ENCODE peak calls at places on chromosomes 11 and 22, in seven cellular contexts. P is GM12865, K is mucosa of descending colon, C is pancreas, Z is AG10803, D is brain microvascular endothelial cell, A is AG09309. W is an unnamed sample.
A peak's percentile ranks its signal among the peaks of the same experiment; 100 is the strongest.

GRCh38 chr22:42648368-42649260 is 578 bp downstream of the CYB5R3 start:
- DNase-seq in Z (peak; percentile 51), D (no peak), P (peak; percentile 62), C (peak; percentile 78), K (peak; percentile 90), A (no peak), W (peak; percentile 64)

GRCh38 chr11:1763336-1763795 is 361 bp downstream of the CTSD start:
- DNase-seq in C (no peak), D (no peak), P (no peak), Z (no peak), K (peak; percentile 69), A (no peak), W (no peak)

GRCh38 chr11:27507561-27508322 is 1.2 kb upstream of the LIN7C start:
- DNase-seq in A (no peak), D (no peak), Z (peak; percentile 24), K (no peak), C (no peak), P (no peak), W (no peak)

GRCh38 chr11:46149342-46149741 is 28.1 kb upstream of the PHF21A start:
- DNase-seq in P (no peak), C (no peak), D (no peak), A (no peak), Z (no peak), K (no peak), W (no peak)

GRCh38 chr11:44622190-44622650 is 56.8 kb downstream of the CD82 start:
- DNase-seq in A (no peak), P (no peak), C (peak; percentile 0), K (no peak), Z (no peak), D (no peak), W (no peak)

GRCh38 chr11:19633276-19633675 is 79.4 kb upstream of the NAV2 start:
- DNase-seq in Z (peak; percentile 39), C (peak; percentile 11), D (no peak), P (no peak), A (no peak), K (no peak), W (no peak)

GRCh38 chr11:31815743-31816466 is 4.8 kb upstream of the PAX6 start:
- DNase-seq in C (no peak), Z (no peak), D (no peak), A (no peak), P (no peak), K (no peak), W (no peak)

GRCh38 chr11:92688416-92688815 is 281.0 kb upstream of the MTNR1B start:
- DNase-seq in P (no peak), K (no peak), C (no peak), A (no peak), D (no peak), Z (no peak), W (no peak)

GRCh38 chr11:58845342-58845741 is 838 bp upstream of the GLYATL2 start:
- DNase-seq in Z (no peak), K (no peak), D (no peak), P (no peak), C (no peak), A (no peak), W (no peak)

GRCh38 chr11:8641332-8641731 is 41.1 kb downstream of the TRIM66 start:
- DNase-seq in P (no peak), K (no peak), C (no peak), D (no peak), A (no peak), Z (no peak), W (no peak)

GRCh38 chr11:47396049-47396320 is 12.4 kb upstream of the SLC39A13 start:
- DNase-seq in K (peak; percentile 14), C (no peak), Z (no peak), A (no peak), D (no peak), P (no peak), W (no peak)

GRCh38 chr11:99244613-99245012 is 223.9 kb downstream of the CNTN5 start:
- DNase-seq in P (no peak), Z (no peak), D (peak; percentile 0), A (no peak), C (no peak), K (no peak), W (no peak)

GRCh38 chr22:42376721-42377177 is 55.5 kb downstream of the NFAM1 start:
- DNase-seq in Z (peak; percentile 92), D (no peak), A (no peak), C (no peak), P (peak; percentile 13), K (peak; percentile 64), W (no peak)

GRCh38 chr11:13324709-13325108 is 47.1 kb downstream of the BMAL1 start:
- DNase-seq in K (no peak), C (no peak), D (no peak), P (no peak), Z (no peak), A (no peak), W (no peak)

GRCh38 chr11:130315354-130315970 is 745 bp upstream of the ZBTB44 start:
- DNase-seq in D (no peak), K (peak; percentile 70), P (peak; percentile 58), C (peak; percentile 40), Z (no peak), A (no peak), W (peak; percentile 75)

GRCh38 chr11:117273550-117274289 is 17.4 kb upstream of the BACE1-AS start:
- DNase-seq in Z (peak; percentile 71), C (no peak), K (no peak), D (peak; percentile 84), P (no peak), A (peak; percentile 52), W (no peak)

GRCh38 chr11:28922351-28922981 is 814.3 kb downstream of the METTL15 start:
- DNase-seq in A (no peak), Z (peak; percentile 8), C (no peak), P (no peak), D (no peak), K (no peak), W (no peak)

GRCh38 chr11:114171257-114172054 is 111.9 kb downstream of the ZBTB16 start:
- DNase-seq in K (peak; percentile 79), A (no peak), D (no peak), C (peak; percentile 79), Z (no peak), P (no peak), W (no peak)

DNA sequence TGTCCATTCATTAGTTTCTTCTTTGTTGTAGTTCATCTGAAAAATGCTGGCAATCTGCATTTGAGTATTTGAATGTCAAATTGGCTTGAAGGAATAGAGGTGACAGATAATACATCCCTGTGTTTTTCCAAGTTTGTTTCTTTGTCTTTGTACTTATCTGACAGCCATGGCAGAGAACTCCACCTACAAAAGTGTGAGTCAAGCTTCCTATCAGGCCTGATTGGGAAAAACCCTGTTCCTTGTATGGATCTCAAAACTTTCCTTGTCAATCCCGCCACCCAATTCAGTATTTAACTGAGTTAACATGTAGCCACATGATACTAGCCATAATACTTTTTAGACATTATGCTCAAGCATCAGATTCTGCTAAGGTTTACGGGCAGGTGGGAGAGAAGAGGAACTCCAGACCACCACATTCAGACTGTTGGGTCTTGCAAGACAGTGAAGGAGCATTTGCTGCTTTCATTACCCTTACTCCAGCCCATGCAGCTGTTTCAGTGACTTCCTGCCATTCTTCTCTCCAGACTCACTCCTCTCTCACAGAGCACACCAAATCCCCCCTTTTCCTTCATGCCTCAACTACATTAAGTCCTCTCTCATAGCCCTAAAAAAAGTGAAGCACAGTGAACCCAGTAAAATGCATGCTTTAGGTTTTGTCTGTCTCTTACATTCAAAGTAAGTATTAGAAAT is 65.8 kb downstream of the BLID start:
- DNase-seq in D (no peak), K (no peak), A (no peak), Z (no peak), P (no peak), C (no peak), W (no peak)
- TF ChIP-seq CTCF in D (no peak), K (no peak), A (no peak), Z (no peak), P (no peak), C (no peak), W (no peak)

GRCh38 chr22:29308148-29308790 is 1.8 kb downstream of the GAS2L1 start:
- DNase-seq in C (no peak), Z (no peak), K (peak; percentile 54), A (no peak), P (no peak), D (no peak), W (no peak)
- H3K4me3 ChIP-seq in C (no peak overlapping the region), Z (peak overlapping the region; percentile 81), K (no peak overlapping the region), A (peak overlapping the region; percentile 96), P (no peak overlapping the region), D (peak overlapping the region; percentile 71), W (no peak overlapping the region)

DNA sequence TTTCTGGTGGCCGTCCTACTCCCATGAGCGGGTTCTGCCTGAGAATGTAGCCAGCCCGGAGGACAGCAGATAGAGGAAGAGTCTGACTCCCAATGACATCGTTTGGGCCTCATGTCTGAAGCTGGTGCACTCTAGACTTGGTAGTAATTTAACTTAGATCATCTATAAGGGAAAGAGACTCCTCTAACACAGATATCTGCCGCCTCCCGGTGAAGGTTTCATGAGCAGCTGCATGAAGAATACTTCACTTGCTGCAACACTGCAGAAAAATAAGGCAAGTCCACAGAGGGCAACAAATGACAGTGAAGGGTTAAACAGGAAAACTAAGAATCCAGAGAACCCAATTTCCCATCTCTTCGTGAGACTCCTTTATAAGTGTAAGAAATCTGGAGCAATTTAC is 5.9 kb upstream of the ARL2 start:
- DNase-seq in P (no peak), Z (no peak), C (no peak), K (no peak), D (no peak), A (no peak), W (no peak)
- TF ChIP-seq CTCF in P (no peak), Z (no peak), C (no peak), K (no peak), D (no peak), A (no peak), W (no peak)

DNA sequence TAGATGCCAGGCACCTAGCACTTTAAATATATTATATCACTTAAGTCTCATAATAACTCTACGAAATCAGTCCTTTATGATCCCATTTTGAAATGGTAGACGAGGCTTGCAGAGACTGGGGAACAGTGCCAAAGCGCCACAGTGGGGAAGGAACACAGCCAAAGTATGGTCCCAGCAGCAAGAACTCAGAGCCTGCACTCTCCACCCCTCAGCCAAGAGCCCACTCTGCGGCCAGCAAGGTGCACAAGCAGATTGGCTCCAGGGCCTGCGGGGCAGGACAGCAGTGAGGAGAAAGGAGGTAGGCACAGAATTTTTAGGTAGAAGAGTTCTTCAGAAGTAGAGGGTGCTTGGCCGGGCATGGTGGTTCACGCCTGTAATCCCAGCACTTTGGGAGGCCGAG is 61.4 kb downstream of the NRXN2 start:
- DNase-seq in P (no peak), D (no peak), K (no peak), C (no peak), A (no peak), Z (no peak), W (no peak)
- H3K4me3 ChIP-seq in P (no peak overlapping the region), D (no peak overlapping the region), K (no peak overlapping the region), C (no peak overlapping the region), A (no peak overlapping the region), Z (no peak overlapping the region), W (no peak overlapping the region)